ENCODE peak calls at places on chromosome 2, in four cellular contexts. B is foreskin keratinocyte, G is NT2/D1, C is NCI-H82. S is an unnamed sample.

GRCh38 chr2:36561223-36561944 is 36.6 kb downstream of the FEZ2 start:
- DNase-seq in B (peak), G (peak), C (no peak), S (no peak)

GRCh38 chr2:74573747-74574562 is 19.4 kb downstream of the DOK1 start:
- DNase-seq in B (peak), G (no peak), C (no peak), S (no peak)

GRCh38 chr2:152961376-152961775 is 243.0 kb downstream of the ARL6IP6 start:
- DNase-seq in B (no peak), G (no peak), C (no peak), S (no peak)

GRCh38 chr2:233953106-233953801 is 36.1 kb downstream of the TRPM8 start:
- DNase-seq in B (no peak), G (no peak), C (no peak), S (no peak)

GRCh38 chr2:26614205-26615128 is 26.7 kb downstream of the CIB4 start:
- DNase-seq in B (no peak), G (no peak), C (peak), S (peak)

GRCh38 chr2:172743143-172743542 is 7.5 kb downstream of the RAPGEF4 start:
- DNase-seq in B (no peak), G (no peak), C (no peak), S (no peak)

GRCh38 chr2:240458044-240458899 is 22.8 kb downstream of the GPC1 start:
- DNase-seq in B (no peak), G (no peak), C (no peak), S (no peak)

GRCh38 chr2:11899264-11899818 is 152.9 kb downstream of the LPIN1 start:
- DNase-seq in B (peak), G (no peak), C (no peak), S (no peak)

S was measured in central memory CD8-positive, alpha-beta T cell.